ENCODE peak calls at places on chromosomes 7 and 10, in ten cellular contexts. S, K, C, A, D, U, R, Q, X and I are unnamed samples.

GRCh38 chr10:24444337-24444736 is 235.4 kb downstream of the KIAA1217 start:
- DNase-seq in S (no peak), K (no peak), C (no peak), A (peak; percentile 92), D (no peak), U (no peak), R (no peak), Q (peak; percentile 97), X (no peak), I (no peak)

GRCh38 chr10:113704637-113705343 is 25.1 kb downstream of the CASP7 start:
- DNase-seq in S (peak; percentile 62), K (no peak), C (no peak), A (peak; percentile 18), D (no peak), U (peak; percentile 40), R (no peak), Q (peak; percentile 57), X (no peak), I (peak; percentile 4)

GRCh38 chr10:110206988-110207804 is at the start of gene MXI1:
- DNase-seq in S (peak; percentile 86), K (peak; percentile 72), C (peak; percentile 51), A (peak; percentile 90), D (no peak), U (peak; percentile 40), R (peak; percentile 93), Q (peak; percentile 84), X (peak; percentile 61), I (peak; percentile 53)

GRCh38 chr7:33853361-33854062 is 51.8 kb upstream of the BMPER start:
- DNase-seq in S (no peak), K (no peak), C (no peak), A (peak; percentile 74), D (no peak), U (no peak), R (no peak), Q (peak; percentile 97), X (no peak), I (no peak)

GRCh38 chr10:78316451-78316931 is 282.8 kb downstream of the RPS24 start:
- DNase-seq in S (no peak), K (no peak), C (no peak), A (no peak), D (no peak), U (no peak), R (peak; percentile 97), Q (peak; percentile 63), X (no peak), I (no peak)

GRCh38 chr10:96584035-96584434 is 2.8 kb downstream of the TM9SF3 start:
- DNase-seq in S (no peak), K (no peak), C (no peak), A (no peak), D (no peak), U (no peak), R (no peak), Q (no peak), X (no peak), I (no peak)

GRCh38 chr10:10564081-10564480 is 453.6 kb upstream of the CELF2 start:
- DNase-seq in S (no peak), K (peak; percentile 1), C (no peak), A (no peak), D (no peak), U (no peak), R (no peak), Q (peak; percentile 88), X (peak; percentile 70), I (no peak)

GRCh38 chr7:73560035-73560835 is 2.7 kb upstream of the BCL7B start:
- DNase-seq in S (peak; percentile 44), K (no peak), C (no peak), A (peak; percentile 87), D (no peak), U (no peak), R (no peak), Q (peak; percentile 90), X (no peak), I (no peak)

GRCh38 chr10:125692932-125693847 is 10.2 kb upstream of the TEX36 start:
- DNase-seq in S (no peak), K (no peak), C (no peak), A (no peak), D (no peak), U (no peak), R (no peak), Q (peak; percentile 12), X (no peak), I (no peak)

GRCh38 chr10:89391882-89392756 is at the start of gene IFIT1:
- DNase-seq in S (peak; percentile 55), K (peak; percentile 47), C (peak; percentile 53), A (peak; percentile 78), D (peak; percentile 28), U (peak; percentile 81), R (no peak), Q (peak; percentile 90), X (peak; percentile 65), I (peak; percentile 77)

GRCh38 chr10:23968296-23968695 is 240.6 kb upstream of the KIAA1217 start:
- DNase-seq in S (no peak), K (no peak), C (no peak), A (no peak), D (no peak), U (no peak), R (no peak), Q (no peak), X (no peak), I (no peak)

GRCh38 chr10:120251821-120252220 is 205.2 kb upstream of the PLPP4 start:
- DNase-seq in S (no peak), K (no peak), C (no peak), A (no peak), D (no peak), U (no peak), R (no peak), Q (no peak), X (no peak), I (no peak)

GRCh38 chr10:130479906-130480305 is 343.7 kb downstream of the GLRX3 start:
- DNase-seq in S (no peak), K (no peak), C (no peak), A (no peak), D (no peak), U (no peak), R (no peak), Q (no peak), X (no peak), I (no peak)

GRCh38 chr7:111240371-111240770 is 149.4 kb downstream of the LRRN3 start:
- DNase-seq in S (peak; percentile 29), K (no peak), C (no peak), A (no peak), D (no peak), U (no peak), R (no peak), Q (no peak), X (no peak), I (no peak)

GRCh38 chr7:69564454-69565417 is 33.5 kb upstream of the AUTS2 start:
- DNase-seq in S (peak; percentile 99), K (peak; percentile 76), C (no peak), A (peak; percentile 22), D (no peak), U (no peak), R (no peak), Q (peak; percentile 81), X (peak; percentile 17), I (no peak)

GRCh38 chr10:28663576-28664368 is 13.5 kb upstream of the BAMBI start:
- DNase-seq in S (peak; percentile 82), K (peak; percentile 76), C (peak; percentile 41), A (peak; percentile 81), D (peak; percentile 49), U (peak; percentile 75), R (peak; percentile 93), Q (peak; percentile 80), X (peak; percentile 65), I (peak; percentile 66)

GRCh38 chr7:16891338-16891737 is 9.6 kb upstream of the AGR3 start:
- DNase-seq in S (peak; percentile 41), K (no peak), C (no peak), A (peak; percentile 47), D (no peak), U (peak; percentile 43), R (peak; percentile 73), Q (peak; percentile 67), X (no peak), I (peak; percentile 61)

GRCh38 chr7:78175744-78176143 is 377.2 kb downstream of the PHTF2 start:
- DNase-seq in S (no peak), K (no peak), C (no peak), A (no peak), D (no peak), U (no peak), R (no peak), Q (no peak), X (no peak), I (no peak)

GRCh38 chr10:13518076-13518692 is 10.6 kb downstream of the BEND7 start:
- DNase-seq in S (no peak), K (no peak), C (no peak), A (peak; percentile 5), D (no peak), U (no peak), R (no peak), Q (no peak), X (no peak), I (no peak)

GRCh38 chr10:62492012-62492869 is 118.1 kb downstream of the ZNF365 start:
- DNase-seq in S (peak; percentile 56), K (no peak), C (no peak), A (no peak), D (no peak), U (no peak), R (no peak), Q (peak; percentile 74), X (peak; percentile 16), I (no peak)

GRCh38 chr7:69992938-69993337 is 394.7 kb downstream of the AUTS2 start:
- DNase-seq in S (no peak), K (peak; percentile 36), C (no peak), A (no peak), D (no peak), U (no peak), R (no peak), Q (no peak), X (no peak), I (peak; percentile 52)

GRCh38 chr10:80182986-80183385 is 22.4 kb downstream of the ANXA11 start:
- DNase-seq in S (no peak), K (no peak), C (no peak), A (no peak), D (no peak), U (no peak), R (no peak), Q (no peak), X (no peak), I (no peak)

GRCh38 chr10:76906221-76906620 is 731.4 kb downstream of the KCNMA1 start:
- DNase-seq in S (no peak), K (no peak), C (no peak), A (no peak), D (no peak), U (no peak), R (no peak), Q (no peak), X (no peak), I (no peak)

GRCh38 chr10:132304756-132305509 is 2.8 kb downstream of the STK32C start:
- DNase-seq in S (no peak), K (no peak), C (no peak), A (no peak), D (no peak), U (no peak), R (peak; percentile 25), Q (no peak), X (no peak), I (no peak)